ENCODE peak calls at places on chromosomes 11 and 22, in five cellular contexts. L is right lobe of liver, M is lower lobe of right lung, X is mucosa of descending colon, C is tibial artery. Q is an unnamed sample.

GRCh38 chr11:68463714-68464113 is 3.2 kb downstream of the PPP6R3 start:
- DNase-seq in L (no peak), M (no peak), X (no peak), C (no peak), Q (no peak)

GRCh38 chr11:6371825-6372224 is 18.4 kb upstream of the SMPD1 start:
- DNase-seq in L (no peak), M (no peak), X (no peak), C (no peak), Q (no peak)

GRCh38 chr11:112795142-112795815 is 165.9 kb upstream of the NCAM1 start:
- DNase-seq in L (no peak), M (no peak), X (no peak), C (peak; percentile 48), Q (no peak)

GRCh38 chr11:10162222-10162621 is 131.8 kb downstream of the SBF2 start:
- DNase-seq in L (no peak), M (no peak), X (no peak), C (no peak), Q (no peak)

GRCh38 chr22:24400726-24401596 is 26.4 kb upstream of the ADORA2A start:
- DNase-seq in L (no peak), M (no peak), X (no peak), C (no peak), Q (no peak)

GRCh38 chr11:71988050-71988449 is 10.7 kb upstream of the IL18BP start:
- DNase-seq in L (no peak), M (no peak), X (no peak), C (no peak), Q (no peak)

GRCh38 chr11:72741429-72741833 is 10.8 kb downstream of the ARAP1 start:
- DNase-seq in L (peak; percentile 77), M (peak; percentile 79), X (no peak), C (no peak), Q (peak; percentile 82)

GRCh38 chr11:121329786-121330395 is 37.3 kb downstream of the SC5D start:
- DNase-seq in L (no peak), M (no peak), X (no peak), C (no peak), Q (no peak)

GRCh38 chr11:23611726-23612125 is 751.5 kb upstream of the CCDC179 start:
- DNase-seq in L (no peak), M (no peak), X (no peak), C (no peak), Q (peak; percentile 5)

GRCh38 chr11:38278457-38279141 is 1680.6 kb upstream of the RAG2 start:
- DNase-seq in L (no peak), M (no peak), X (no peak), C (no peak), Q (no peak)

GRCh38 chr11:112225753-112226061 is 521 bp upstream of the PTS start:
- DNase-seq in L (no peak), M (no peak), X (no peak), C (peak; percentile 58), Q (no peak)

GRCh38 chr11:134290646-134291045 is 14.5 kb downstream of the GLB1L3 start:
- DNase-seq in L (no peak), M (no peak), X (no peak), C (no peak), Q (no peak)

GRCh38 chr11:134289789-134290188 is 13.6 kb downstream of the GLB1L3 start:
- DNase-seq in L (no peak), M (no peak), X (no peak), C (no peak), Q (no peak)

GRCh38 chr11:134288486-134288885 is 12.3 kb downstream of the GLB1L3 start:
- DNase-seq in L (no peak), M (no peak), X (no peak), C (no peak), Q (no peak)

GRCh38 chr11:134287561-134287960 is 11.4 kb downstream of the GLB1L3 start:
- DNase-seq in L (no peak), M (no peak), X (no peak), C (no peak), Q (no peak)

DNA sequence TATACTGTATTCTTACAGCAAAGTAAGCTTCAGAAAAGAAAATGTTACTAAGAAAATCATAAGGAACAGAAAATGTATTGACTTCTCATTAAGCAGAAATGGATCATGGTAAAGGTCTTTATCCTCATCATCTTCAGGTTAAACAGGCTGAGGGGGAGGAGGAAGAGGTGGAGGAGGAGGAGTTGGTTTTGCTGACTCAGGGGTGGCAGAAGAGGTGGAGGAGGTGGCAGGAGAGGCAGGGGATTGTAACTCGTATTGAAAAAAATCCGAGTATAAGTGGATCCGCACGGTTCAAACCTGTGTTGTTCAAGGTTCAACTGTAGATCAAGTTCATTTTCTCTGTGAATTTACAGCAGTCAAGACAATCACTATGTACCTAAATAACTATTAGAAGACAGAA is 13.0 kb downstream of the GLB1L3 start:
- DNase-seq in L (no peak), M (no peak), X (no peak), C (no peak), Q (no peak)
- H3K4me3 ChIP-seq in L (no peak overlapping the region), M (no peak overlapping the region), X (no peak overlapping the region), C (no peak overlapping the region), Q (no peak overlapping the region)

DNA sequence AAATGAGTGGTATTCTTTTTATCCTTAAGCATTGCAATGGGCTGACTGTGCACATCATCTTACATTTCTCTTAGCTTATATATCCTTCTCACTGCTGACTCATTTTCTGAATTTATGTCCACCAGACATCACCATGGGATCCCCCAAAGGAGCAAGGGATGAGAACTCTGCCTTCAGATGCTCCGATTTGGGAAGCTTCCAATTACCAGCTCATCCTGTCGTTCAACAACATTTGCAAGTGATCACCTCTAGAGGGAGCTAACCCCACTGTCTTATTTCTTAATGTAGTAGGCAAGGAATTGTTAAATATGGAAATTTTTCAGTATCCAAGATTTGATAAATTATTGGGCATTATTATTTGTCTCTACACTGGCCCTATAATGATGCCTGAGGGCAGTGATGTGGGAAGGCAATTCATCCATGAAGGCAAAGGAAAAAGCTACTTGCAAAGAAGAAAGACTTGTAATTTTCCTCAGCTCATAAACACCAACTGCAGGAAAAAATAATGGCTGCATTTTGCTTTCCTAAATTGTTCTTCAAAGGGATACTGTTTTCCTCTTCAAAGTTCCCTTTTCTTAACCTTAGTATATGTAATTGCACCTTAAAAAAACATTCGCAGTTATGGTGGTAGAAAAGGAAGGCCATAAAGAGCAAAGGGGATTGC is 102.4 kb upstream of the FSHB start:
- DNase-seq in L (no peak), M (no peak), X (no peak), C (no peak), Q (no peak)
- TF ChIP-seq CTCF in L (peak; percentile 54), M (peak; percentile 51), X (no peak), C (no peak), Q (peak; percentile 54)

GRCh38 chr11:69640260-69640994 is 529 bp upstream of the CCND1 start:
- DNase-seq in L (peak; percentile 66), M (no peak), X (peak; percentile 67), C (no peak), Q (no peak)

GRCh38 chr11:69642913-69643632 is 2.1 kb downstream of the CCND1 start:
- DNase-seq in L (peak; percentile 85), M (peak; percentile 85), X (peak; percentile 90), C (peak; percentile 72), Q (peak; percentile 72)

GRCh38 chr11:69640995-69641581 is at the start of gene CCND1:
- DNase-seq in L (peak; percentile 88), M (peak; percentile 80), X (peak; percentile 83), C (peak; percentile 67), Q (peak; percentile 90)

GRCh38 chr11:69642549-69642912 is 1.6 kb downstream of the CCND1 start:
- DNase-seq in L (peak; percentile 71), M (no peak), X (peak; percentile 75), C (no peak), Q (no peak)

DNA sequence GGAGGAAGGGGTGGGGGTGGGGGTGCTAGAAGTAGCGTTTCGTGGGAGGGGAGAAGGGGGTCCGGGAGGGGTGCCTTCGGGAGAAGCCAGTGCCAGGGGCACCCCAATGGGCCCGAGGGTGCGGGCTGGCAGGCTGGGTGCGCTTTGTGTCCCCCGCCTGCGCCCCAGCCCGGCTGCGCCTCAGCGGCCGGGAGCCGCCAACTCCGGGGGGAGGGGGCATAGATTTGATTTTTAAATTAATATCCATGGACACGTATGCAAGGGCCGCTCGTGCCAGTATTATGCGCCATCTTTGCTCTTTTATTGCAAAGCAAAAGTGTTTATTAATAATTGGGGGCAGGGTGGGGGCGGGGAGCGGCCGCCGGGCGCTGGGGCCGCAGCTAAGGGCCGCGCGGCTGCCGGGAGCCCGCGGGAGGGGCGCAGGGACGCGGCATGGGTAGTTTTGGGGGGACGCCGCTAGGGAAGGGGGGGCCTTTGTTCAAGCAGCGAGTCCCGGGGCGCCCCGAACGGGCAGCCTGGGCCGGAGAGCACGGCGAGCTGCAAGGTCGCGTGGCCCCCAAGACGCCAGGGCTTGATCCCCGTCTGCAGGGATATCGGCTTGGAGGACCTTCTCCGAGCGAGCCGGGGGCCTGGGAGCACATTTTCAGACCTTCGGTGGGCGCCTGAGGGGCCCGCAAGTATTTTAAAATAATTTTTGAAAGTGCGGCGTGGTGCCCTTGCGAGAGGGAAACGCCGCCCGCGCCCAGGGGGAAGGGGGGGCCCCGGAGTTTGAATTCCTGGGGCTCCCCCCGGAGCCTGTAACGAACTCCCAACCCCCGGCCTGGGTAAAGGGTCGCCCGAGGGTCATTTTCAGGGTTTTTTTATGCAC is 959 bp downstream of the CCND1 start:
- DNase-seq in L (peak; percentile 54), M (no peak), X (peak; percentile 57), C (no peak), Q (peak; percentile 82)
- H3K4me1 ChIP-seq in L (no peaks in the 10 kb centered on the region), M (peaks cover 65% of the 10 kb centered on the region), X (peaks cover 55% of the 10 kb centered on the region), C (peaks cover 61% of the 10 kb centered on the region), Q (peaks cover 80% of the 10 kb centered on the region)

GRCh38 chr11:120169981-120170698 is 32.2 kb upstream of the TRIM29 start:
- DNase-seq in L (no peak), M (no peak), X (peak; percentile 37), C (no peak), Q (no peak)

GRCh38 chr11:120170741-120171261 is 32.9 kb upstream of the TRIM29 start:
- DNase-seq in L (no peak), M (no peak), X (no peak), C (no peak), Q (no peak)

GRCh38 chr11:120168960-120169681 is 31.2 kb upstream of the TRIM29 start:
- DNase-seq in L (peak; percentile 74), M (peak; percentile 74), X (peak; percentile 83), C (no peak), Q (peak; percentile 89)

GRCh38 chr11:120167659-120168058 is 29.7 kb upstream of the TRIM29 start:
- DNase-seq in L (no peak), M (no peak), X (no peak), C (no peak), Q (no peak)

GRCh38 chr11:120168108-120168959 is 30.4 kb upstream of the TRIM29 start:
- DNase-seq in L (no peak), M (no peak), X (no peak), C (no peak), Q (no peak)
- H3K4me3 ChIP-seq in L (peak overlapping the region; percentile 47), M (peak overlapping the region; percentile 57), X (no peak overlapping the region), C (peak overlapping the region; percentile 51), Q (peak overlapping the region; percentile 33)

Q was measured in left lung.